ENCODE peak calls at places on chromosomes 11 and 22, in eight cellular contexts. U, N, P, I, T, J, E and Y are unnamed samples.

GRCh38 chr11:61509058-61510029 is 795 bp downstream of the LRRC10B start:
- DNase-seq in U (peak), N (no peak), P (peak), I (no peak), T (peak), J (peak), E (peak), Y (peak)

GRCh38 chr11:118565062-118565461 is 669 bp downstream of the IFT46 start:
- DNase-seq in U (peak), N (no peak), P (no peak), I (no peak), T (no peak), J (no peak), E (no peak), Y (no peak)

GRCh38 chr11:69342588-69343330 is 48.8 kb downstream of the MYEOV start:
- DNase-seq in U (no peak), N (no peak), P (no peak), I (no peak), T (no peak), J (no peak), E (no peak), Y (no peak)

GRCh38 chr22:29580200-29580810 is 608 bp downstream of the NIPSNAP1 start:
- DNase-seq in U (no peak), N (no peak), P (no peak), I (no peak), T (no peak), J (peak), E (peak), Y (no peak)

GRCh38 chr11:10943968-10944367 is 86.1 kb upstream of the ZBED5 start:
- DNase-seq in U (peak), N (peak), P (peak), I (no peak), T (no peak), J (no peak), E (no peak), Y (no peak)

GRCh38 chr22:50400406-50400805 is 57.3 kb downstream of the PPP6R2 start:
- DNase-seq in U (no peak), N (no peak), P (no peak), I (no peak), T (no peak), J (no peak), E (no peak), Y (no peak)

GRCh38 chr11:70360211-70360610 is 38.1 kb upstream of the CTTN start:
- DNase-seq in U (no peak), N (no peak), P (no peak), I (peak), T (no peak), J (no peak), E (no peak), Y (no peak)

GRCh38 chr11:65041206-65042035 is at the start of gene SAC3D1:
- DNase-seq in U (peak), N (no peak), P (peak), I (peak), T (no peak), J (peak), E (peak), Y (peak)

GRCh38 chr11:118703563-118704106 is 24.2 kb upstream of the TREH start:
- DNase-seq in U (no peak), N (no peak), P (no peak), I (peak), T (no peak), J (no peak), E (no peak), Y (no peak)

GRCh38 chr22:44425356-44425755 is 72.7 kb downstream of the RTL6 start:
- DNase-seq in U (no peak), N (peak), P (no peak), I (no peak), T (no peak), J (no peak), E (no peak), Y (no peak)

GRCh38 chr11:48077251-48077650 is 96.9 kb downstream of the PTPRJ start:
- DNase-seq in U (peak), N (no peak), P (no peak), I (no peak), T (no peak), J (no peak), E (no peak), Y (no peak)

GRCh38 chr11:12600829-12601228 is 73.4 kb upstream of the TEAD1 start:
- DNase-seq in U (no peak), N (no peak), P (peak), I (no peak), T (no peak), J (no peak), E (no peak), Y (no peak)

GRCh38 chr11:8671651-8672062 is 10.8 kb downstream of the TRIM66 start:
- DNase-seq in U (peak), N (peak), P (peak), I (peak), T (no peak), J (no peak), E (no peak), Y (no peak)

GRCh38 chr11:72426054-72426757 is 8.1 kb downstream of the CLPB start:
- DNase-seq in U (no peak), N (no peak), P (no peak), I (no peak), T (no peak), J (no peak), E (no peak), Y (no peak)

GRCh38 chr11:10488581-10489443 is 33.7 kb downstream of the AMPD3 start:
- DNase-seq in U (no peak), N (no peak), P (peak), I (no peak), T (peak), J (no peak), E (peak), Y (peak)

GRCh38 chr11:109390752-109391151 is 31.2 kb upstream of the C11orf87 start:
- DNase-seq in U (no peak), N (no peak), P (no peak), I (no peak), T (no peak), J (no peak), E (no peak), Y (no peak)

GRCh38 chr11:62622476-62622875 is 690 bp upstream of the B3GAT3 start:
- DNase-seq in U (no peak), N (no peak), P (no peak), I (no peak), T (no peak), J (no peak), E (no peak), Y (no peak)

GRCh38 chr11:47524200-47524874 is 28.6 kb downstream of the CELF1 start:
- DNase-seq in U (no peak), N (no peak), P (peak), I (peak), T (no peak), J (no peak), E (no peak), Y (no peak)

GRCh38 chr11:18844753-18845367 is 53.3 kb upstream of the PTPN5 start:
- DNase-seq in U (peak), N (no peak), P (peak), I (no peak), T (no peak), J (no peak), E (peak), Y (no peak)

GRCh38 chr11:46849631-46850030 is 3.6 kb upstream of the CKAP5 start:
- DNase-seq in U (no peak), N (no peak), P (no peak), I (no peak), T (no peak), J (no peak), E (no peak), Y (no peak)

GRCh38 chr11:705646-706438 is at the start of gene EPS8L2:
- DNase-seq in U (no peak), N (no peak), P (peak), I (no peak), T (no peak), J (no peak), E (peak), Y (no peak)